ENCODE peak calls at places on chromosomes 12 and 14, in four cellular contexts. P is EL, L is mucosa of gallbladder, X is astrocyte of the spinal cord. W is an unnamed sample.

GRCh38 chr12:89062996-89063395 is 289.3 kb downstream of the DUSP6 start:
- DNase-seq in P (no peak), L (no peak), X (no peak), W (no peak)

GRCh38 chr14:73474952-73475351 is 15.8 kb upstream of the RIOX1 start:
- DNase-seq in P (no peak), L (no peak), X (no peak), W (no peak)

GRCh38 chr12:103697912-103698751 is 111.1 kb downstream of the STAB2 start:
- DNase-seq in P (no peak), L (no peak), X (no peak), W (no peak)

GRCh38 chr14:73759714-73760597 is 45.8 kb upstream of the PNMA1 start:
- DNase-seq in P (peak), L (peak), X (peak), W (peak)

GRCh38 chr12:83642205-83642604 is 955.5 kb downstream of the TMTC2 start:
- DNase-seq in P (no peak), L (no peak), X (no peak), W (no peak)

GRCh38 chr12:57093412-57094193 is 4.7 kb downstream of the NAB2 start:
- DNase-seq in P (peak), L (peak), X (peak), W (no peak)

GRCh38 chr12:58537278-58537677 is 383.0 kb downstream of the LRIG3 start:
- DNase-seq in P (peak), L (peak), X (peak), W (no peak)

GRCh38 chr14:65195042-65195719 is 92.9 kb upstream of the MAX start:
- DNase-seq in P (no peak), L (no peak), X (no peak), W (no peak)

GRCh38 chr14:88554458-88555286 is at the start of gene PTPN21:
- DNase-seq in P (peak), L (peak), X (peak), W (peak)

GRCh38 chr12:89893972-89894706 is 185.5 kb upstream of the ATP2B1 start:
- DNase-seq in P (peak), L (no peak), X (peak), W (no peak)

GRCh38 chr14:21136024-21136423 is 19.8 kb downstream of the OR5AU1 start:
- DNase-seq in P (peak), L (no peak), X (peak), W (no peak)

GRCh38 chr14:101495284-101495683 is 66.0 kb upstream of the DIO3 start:
- DNase-seq in P (no peak), L (no peak), X (no peak), W (no peak)

GRCh38 chr12:121652767-121653497 is 16.5 kb downstream of the MORN3 start:
- DNase-seq in P (no peak), L (no peak), X (no peak), W (no peak)

GRCh38 chr12:93740721-93741120 is 63.5 kb downstream of the CRADD start:
- DNase-seq in P (peak), L (no peak), X (no peak), W (no peak)

GRCh38 chr14:64350091-64350490 is 38.1 kb upstream of the MTHFD1 start:
- DNase-seq in P (no peak), L (no peak), X (no peak), W (no peak)

GRCh38 chr12:1939745-1940607 is 21.5 kb upstream of the CACNA2D4 start:
- DNase-seq in P (peak), L (peak), X (peak), W (peak)

GRCh38 chr12:12705833-12706520 is 10.0 kb upstream of the GPR19 start:
- DNase-seq in P (no peak), L (peak), X (no peak), W (no peak)

GRCh38 chr12:110343114-110343513 is 60.4 kb downstream of the ANAPC7 start:
- DNase-seq in P (no peak), L (no peak), X (no peak), W (peak)

GRCh38 chr12:124914392-124915248 is at the start of gene UBC:
- DNase-seq in P (peak), L (peak), X (peak), W (peak)

GRCh38 chr12:117643971-117644370 is 282.5 kb upstream of the NOS1 start:
- DNase-seq in P (no peak), L (no peak), X (no peak), W (no peak)

GRCh38 chr12:108806921-108807320 is 50.5 kb downstream of the SSH1 start:
- DNase-seq in P (no peak), L (no peak), X (no peak), W (no peak)

GRCh38 chr12:57518920-57519757 is 1.2 kb downstream of the DDIT3 start:
- DNase-seq in P (peak), L (no peak), X (peak), W (no peak)

GRCh38 chr12:125104978-125105377 is 39.7 kb downstream of the AACS start:
- DNase-seq in P (no peak), L (no peak), X (no peak), W (no peak)

GRCh38 chr12:60710246-60710645 is 1114.4 kb downstream of the SLC16A7 start:
- DNase-seq in P (no peak), L (no peak), X (no peak), W (no peak)

GRCh38 chr12:43210437-43211197 is 341.4 kb downstream of the ADAMTS20 start:
- DNase-seq in P (peak), L (no peak), X (peak), W (no peak)

GRCh38 chr12:66688836-66689439 is 10.1 kb upstream of the GRIP1 start:
- DNase-seq in P (peak), L (peak), X (peak), W (no peak)

GRCh38 chr12:133233993-133234564 is 1.6 kb downstream of the ANHX start:
- DNase-seq in P (no peak), L (no peak), X (no peak), W (no peak)

GRCh38 chr12:118680361-118680963 is 300.9 kb upstream of the SRRM4 start:
- DNase-seq in P (peak), L (peak), X (no peak), W (no peak)

GRCh38 chr12:32895688-32896437 is 714 bp downstream of the PKP2 start:
- DNase-seq in P (no peak), L (peak), X (no peak), W (no peak)

GRCh38 chr12:80332827-80333226 is 111.2 kb upstream of the PTPRQ start:
- DNase-seq in P (no peak), L (no peak), X (no peak), W (no peak)

GRCh38 chr14:89139404-89140247 is 277.4 kb downstream of the FOXN3 start:
- DNase-seq in P (no peak), L (no peak), X (no peak), W (no peak)

GRCh38 chr12:25718081-25718731 is 165.1 kb upstream of the LMNTD1 start:
- DNase-seq in P (no peak), L (no peak), X (no peak), W (no peak)

GRCh38 chr14:77761205-77761931 is 412 bp upstream of the SNW1 start:
- DNase-seq in P (peak), L (peak), X (no peak), W (no peak)

GRCh38 chr12:114700392-114701103 is 16.6 kb upstream of the TBX3 start:
- DNase-seq in P (no peak), L (no peak), X (peak), W (no peak)

GRCh38 chr12:29889737-29890136 is 106.0 kb upstream of the TMTC1 start:
- DNase-seq in P (peak), L (peak), X (peak), W (no peak)

GRCh38 chr12:119090865-119091264 is 87.9 kb upstream of the HSPB8 start:
- DNase-seq in P (no peak), L (no peak), X (no peak), W (no peak)

GRCh38 chr12:122743895-122744525 is 8.6 kb upstream of the DENR start:
- DNase-seq in P (no peak), L (no peak), X (no peak), W (peak)

GRCh38 chr14:77007339-77007974 is 21.1 kb downstream of the IRF2BPL start:
- DNase-seq in P (no peak), L (no peak), X (no peak), W (no peak)

GRCh38 chr14:30322819-30323218 is 236.1 kb upstream of the G2E3 start:
- DNase-seq in P (no peak), L (no peak), X (no peak), W (no peak)

W was measured in mesenteric fat pad.